ENCODE peak calls at places on chromosome 13, in eight cellular contexts. I is endodermal cell; J is cardiac muscle cell; M is psoas muscle; K is substantia nigra; W is AG04450; Y is CD8-positive, alpha-beta T cell; C is aorta. Q is an unnamed sample.

GRCh38 chr13:114102521-114103288 is 29.7 kb downstream of the RASA3 start:
- DNase-seq in I (peak), J (no peak), M (peak), K (no peak), W (no peak), Y (no peak), C (peak), Q (peak)

GRCh38 chr13:21675095-21676007 is 4.5 kb downstream of the FGF9 start:
- DNase-seq in I (peak), J (peak), M (peak), K (no peak), W (no peak), Y (peak), C (no peak), Q (no peak)

GRCh38 chr13:32426191-32426980 is 1.5 kb downstream of the N4BP2L1 start:
- DNase-seq in I (peak), J (no peak), M (no peak), K (no peak), W (no peak), Y (peak), C (no peak), Q (no peak)

GRCh38 chr13:34076943-34077703 is 259.2 kb downstream of the RFC3 start:
- DNase-seq in I (no peak), J (peak), M (no peak), K (no peak), W (no peak), Y (no peak), C (no peak), Q (no peak)

GRCh38 chr13:46386996-46387851 is at the start of gene RUBCNL:
- DNase-seq in I (peak), J (peak), M (peak), K (peak), W (no peak), Y (no peak), C (peak), Q (peak)

GRCh38 chr13:51803018-51803417 is 945 bp downstream of the DHRS12 start:
- DNase-seq in I (peak), J (no peak), M (no peak), K (no peak), W (no peak), Y (no peak), C (no peak), Q (no peak)

GRCh38 chr13:97435794-97436193 is 1.8 kb downstream of the RAP2A start:
- DNase-seq in I (no peak), J (no peak), M (no peak), K (no peak), W (no peak), Y (no peak), C (no peak), Q (no peak)

GRCh38 chr13:97809576-97809975 is 143.9 kb upstream of the IPO5 start:
- DNase-seq in I (no peak), J (no peak), M (no peak), K (no peak), W (no peak), Y (no peak), C (no peak), Q (no peak)

GRCh38 chr13:100528353-100528752 is 60.2 kb downstream of the GGACT start:
- DNase-seq in I (peak), J (no peak), M (no peak), K (no peak), W (no peak), Y (peak), C (no peak), Q (no peak)

GRCh38 chr13:113059891-113060290 is 45.7 kb upstream of the F7 start:
- DNase-seq in I (no peak), J (no peak), M (no peak), K (no peak), W (no peak), Y (no peak), C (peak), Q (no peak)

GRCh38 chr13:40624338-40624737 is 42.1 kb downstream of the FOXO1 start:
- DNase-seq in I (no peak), J (no peak), M (peak), K (no peak), W (no peak), Y (no peak), C (no peak), Q (no peak)

GRCh38 chr13:82259284-82259683 is 1623.0 kb downstream of the SLITRK1 start:
- DNase-seq in I (no peak), J (no peak), M (no peak), K (no peak), W (no peak), Y (no peak), C (no peak), Q (no peak)

GRCh38 chr13:26749285-26749684 is 11.3 kb downstream of the GPR12 start:
- DNase-seq in I (peak), J (no peak), M (no peak), K (no peak), W (no peak), Y (no peak), C (no peak), Q (no peak)

GRCh38 chr13:74251778-74252519 is 117.7 kb upstream of the KLF12 start:
- DNase-seq in I (no peak), J (no peak), M (no peak), K (no peak), W (no peak), Y (no peak), C (no peak), Q (no peak)

GRCh38 chr13:100235311-100235901 is 146.5 kb downstream of the PCCA start:
- DNase-seq in I (no peak), J (peak), M (no peak), K (no peak), W (no peak), Y (no peak), C (no peak), Q (peak)

GRCh38 chr13:69579351-69579750 is 528.3 kb upstream of the ATXN8OS start:
- DNase-seq in I (no peak), J (peak), M (no peak), K (no peak), W (no peak), Y (no peak), C (no peak), Q (no peak)

GRCh38 chr13:31611214-31611613 is 128.1 kb upstream of the RXFP2 start:
- DNase-seq in I (no peak), J (no peak), M (no peak), K (no peak), W (no peak), Y (no peak), C (no peak), Q (no peak)

DNA sequence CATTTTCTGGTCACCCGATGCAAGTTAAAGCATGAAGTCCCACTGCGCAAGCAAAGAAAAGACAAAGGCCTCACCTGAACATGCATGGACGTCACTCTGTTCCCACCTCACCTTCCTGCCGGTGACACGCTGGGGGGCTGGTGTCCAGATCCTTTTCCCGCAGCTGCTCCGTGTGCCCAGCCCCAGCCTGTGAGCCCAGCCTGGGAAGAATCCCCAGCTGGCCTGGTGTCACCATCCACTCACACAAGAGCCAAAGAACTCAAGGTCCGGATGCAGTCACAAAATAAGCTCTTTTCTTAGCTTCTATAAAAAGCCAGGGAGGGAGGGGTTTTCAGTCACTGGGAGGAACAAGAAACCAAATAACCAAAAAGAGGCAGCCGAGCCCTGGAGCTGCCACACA is 249.9 kb downstream of the COL4A1 start:
- DNase-seq in I (no peak), J (no peak), M (no peak), K (no peak), W (no peak), Y (no peak), C (no peak), Q (no peak)
- H3K27ac ChIP-seq in I (no peak), J (no peak), M (no peak), K (no peak), W (no peak), Y (no peak), C (no peak), Q (no peak)

GRCh38 chr13:48508001-48508400 is 24.9 kb downstream of the RCBTB2 start:
- DNase-seq in I (no peak), J (no peak), M (no peak), K (no peak), W (no peak), Y (no peak), C (no peak), Q (no peak)
- H3K27ac ChIP-seq in I (no peak), J (no peak), M (no peak), K (no peak), W (no peak), Y (no peak), C (no peak), Q (no peak)

DNA sequence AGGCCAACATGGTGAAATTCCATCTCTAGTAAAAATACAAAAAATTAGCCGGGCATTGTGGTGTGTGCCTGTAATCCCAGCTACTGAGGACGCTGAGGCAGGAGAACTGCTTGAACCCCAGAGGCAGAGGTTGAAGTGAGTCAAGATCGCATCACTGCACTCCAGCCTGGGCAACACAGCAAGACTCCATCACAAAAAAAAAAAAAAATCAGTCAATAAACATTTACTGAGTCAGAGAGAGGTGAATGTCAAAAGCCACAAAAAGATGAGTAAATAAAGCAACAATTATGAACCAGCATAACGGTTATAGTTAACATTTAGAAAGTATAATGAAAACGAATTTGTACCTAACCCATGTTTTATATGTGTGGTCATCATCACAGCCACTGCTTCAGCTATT is 23.1 kb downstream of the PSPC1 start:
- DNase-seq in I (no peak), J (no peak), M (no peak), K (no peak), W (no peak), Y (no peak), C (no peak), Q (no peak)
- H3K27ac ChIP-seq in I (no peak), J (no peak), M (no peak), K (no peak), W (no peak), Y (no peak), C (no peak), Q (no peak)

DNA sequence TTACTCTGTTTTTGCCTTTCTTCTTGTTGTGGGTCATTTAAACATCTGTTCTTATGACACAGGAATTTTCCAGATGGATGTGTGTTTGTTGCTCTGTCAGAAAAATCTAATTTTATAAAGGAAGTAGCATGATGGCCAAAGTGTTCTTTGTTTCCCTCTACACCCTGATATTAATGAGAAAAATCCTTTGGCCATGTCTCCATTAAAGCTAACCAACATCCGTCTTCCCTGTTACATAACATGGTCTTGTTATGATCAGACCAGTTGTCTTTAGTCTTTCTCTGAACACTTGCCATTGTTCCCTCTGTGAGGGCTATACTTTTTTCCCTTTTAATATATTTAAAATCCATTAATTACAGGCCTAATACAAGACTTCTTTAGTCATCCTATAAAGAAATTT is 142.2 kb upstream of the SPRY2 start:
- DNase-seq in I (no peak), J (no peak), M (no peak), K (no peak), W (no peak), Y (no peak), C (no peak), Q (no peak)
- H3K27ac ChIP-seq in I (no peak), J (no peak), M (no peak), K (no peak), W (no peak), Y (no peak), C (no peak), Q (no peak)

DNA sequence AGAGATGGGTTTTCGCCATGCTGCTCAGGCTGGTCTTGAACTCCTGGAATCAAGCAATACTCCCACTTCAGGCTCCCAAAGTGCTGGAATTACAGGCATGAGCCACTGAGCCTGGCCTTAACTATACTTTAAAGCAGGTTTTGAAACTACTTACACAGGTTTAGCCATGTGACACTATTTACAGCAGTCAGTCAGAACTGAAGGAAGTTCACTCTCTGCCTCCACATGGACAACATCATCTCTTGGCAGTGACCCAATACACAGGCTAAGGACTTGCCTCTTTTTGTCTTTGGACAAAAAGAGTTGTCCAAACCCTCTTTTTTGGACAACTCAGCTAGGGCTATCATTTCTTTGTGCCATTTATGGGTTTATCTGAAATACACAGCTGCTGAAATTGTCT is 89.0 kb upstream of the CLDN10 start:
- DNase-seq in I (no peak), J (no peak), M (no peak), K (no peak), W (no peak), Y (no peak), C (no peak), Q (no peak)
- H3K27ac ChIP-seq in I (no peak), J (no peak), M (no peak), K (no peak), W (no peak), Y (no peak), C (no peak), Q (no peak)

GRCh38 chr13:44058586-44059238 is 179.0 kb downstream of the LACC1 start:
- DNase-seq in I (no peak), J (no peak), M (no peak), K (no peak), W (no peak), Y (no peak), C (no peak), Q (no peak)

GRCh38 chr13:44061876-44062275 is 182.2 kb downstream of the LACC1 start:
- DNase-seq in I (no peak), J (no peak), M (no peak), K (no peak), W (no peak), Y (no peak), C (no peak), Q (no peak)

GRCh38 chr13:44054525-44054924 is 174.8 kb downstream of the LACC1 start:
- DNase-seq in I (no peak), J (no peak), M (no peak), K (no peak), W (no peak), Y (no peak), C (no peak), Q (no peak)

GRCh38 chr13:44052843-44053607 is 173.3 kb downstream of the LACC1 start:
- DNase-seq in I (peak), J (peak), M (no peak), K (no peak), W (no peak), Y (no peak), C (peak), Q (no peak)

DNA sequence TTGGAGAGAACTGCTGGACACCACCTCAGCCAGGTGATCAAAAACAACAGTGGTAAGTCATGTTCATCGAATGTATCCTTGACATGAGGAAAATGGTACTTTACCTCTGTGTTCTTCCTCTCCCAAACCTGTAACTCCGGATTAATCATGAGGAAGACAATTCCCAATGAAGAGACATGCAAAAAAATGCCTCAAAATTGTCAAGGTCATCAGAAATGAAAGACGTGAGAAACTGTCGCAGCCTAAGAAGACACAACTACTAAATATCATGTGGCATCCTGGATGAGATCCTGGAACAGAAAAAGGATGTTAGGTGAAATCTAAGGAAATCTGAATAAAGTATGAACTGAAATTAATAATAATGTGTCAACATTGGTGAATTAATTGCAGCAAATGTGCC is 178.4 kb downstream of the LACC1 start:
- DNase-seq in I (no peak), J (no peak), M (no peak), K (no peak), W (no peak), Y (no peak), C (no peak), Q (no peak)
- H3K27ac ChIP-seq in I (no peak), J (no peak), M (no peak), K (no peak), W (no peak), Y (no peak), C (no peak), Q (no peak)

GRCh38 chr13:79932556-79932955 is 408.4 kb downstream of the SPRY2 start:
- DNase-seq in I (no peak), J (no peak), M (no peak), K (no peak), W (no peak), Y (no peak), C (no peak), Q (no peak)

GRCh38 chr13:79933389-79933788 is 407.5 kb downstream of the SPRY2 start:
- DNase-seq in I (no peak), J (no peak), M (no peak), K (no peak), W (no peak), Y (no peak), C (no peak), Q (no peak)

GRCh38 chr13:79937311-79938243 is 403.3 kb downstream of the SPRY2 start:
- DNase-seq in I (peak), J (no peak), M (no peak), K (peak), W (no peak), Y (no peak), C (peak), Q (no peak)

GRCh38 chr13:79935121-79935520 is 405.8 kb downstream of the SPRY2 start:
- DNase-seq in I (no peak), J (no peak), M (no peak), K (no peak), W (no peak), Y (no peak), C (no peak), Q (no peak)

GRCh38 chr13:79936368-79937136 is 404.4 kb downstream of the SPRY2 start:
- DNase-seq in I (no peak), J (no peak), M (no peak), K (peak), W (peak), Y (no peak), C (peak), Q (no peak)
- H3K27ac ChIP-seq in I (peak), J (no peak), M (peak), K (peak), W (peak), Y (no peak), C (peak), Q (no peak)

GRCh38 chr13:110779046-110779445 is 65.5 kb downstream of the ING1 start:
- DNase-seq in I (no peak), J (no peak), M (no peak), K (no peak), W (no peak), Y (no peak), C (no peak), Q (no peak)
- H3K27ac ChIP-seq in I (no peak), J (no peak), M (no peak), K (no peak), W (no peak), Y (no peak), C (no peak), Q (no peak)

GRCh38 chr13:102940770-102941169 is 94.9 kb downstream of the ERCC5 start:
- DNase-seq in I (no peak), J (no peak), M (no peak), K (no peak), W (no peak), Y (no peak), C (no peak), Q (no peak)

GRCh38 chr13:102948006-102948405 is 102.2 kb downstream of the ERCC5 start:
- DNase-seq in I (no peak), J (no peak), M (no peak), K (peak), W (no peak), Y (no peak), C (no peak), Q (peak)

GRCh38 chr13:102940143-102940542 is 94.3 kb downstream of the ERCC5 start:
- DNase-seq in I (peak), J (no peak), M (no peak), K (no peak), W (no peak), Y (no peak), C (no peak), Q (peak)

GRCh38 chr13:102944821-102945220 is 99.0 kb downstream of the ERCC5 start:
- DNase-seq in I (no peak), J (no peak), M (no peak), K (no peak), W (no peak), Y (no peak), C (no peak), Q (no peak)

DNA sequence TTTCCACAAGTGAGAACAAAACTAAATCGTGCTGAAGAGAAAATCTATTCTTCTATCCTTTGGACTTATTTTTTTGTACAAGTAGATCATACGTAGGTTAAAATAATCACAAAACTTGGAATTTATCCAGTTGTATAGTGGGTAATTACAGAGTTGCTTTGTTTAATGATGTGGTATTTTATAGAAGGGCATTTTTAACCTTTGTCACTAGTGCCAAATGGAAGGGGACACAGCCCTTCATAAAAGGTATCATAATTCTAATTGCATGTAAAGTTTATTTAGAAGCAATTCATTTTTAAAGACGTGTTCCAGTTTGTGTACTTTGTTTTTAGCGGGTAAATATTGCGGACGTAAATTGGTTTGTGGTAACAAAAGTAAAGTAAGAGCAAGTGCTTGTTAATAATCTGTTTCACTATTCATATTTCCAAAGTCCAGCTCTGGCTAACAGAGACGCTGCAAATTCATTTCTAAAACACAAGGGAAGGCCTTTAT is 99.5 kb downstream of the ERCC5 start:
- DNase-seq in I (no peak), J (no peak), M (no peak), K (no peak), W (no peak), Y (no peak), C (no peak), Q (no peak)
- H3K27ac ChIP-seq in I (no peak), J (no peak), M (no peak), K (no peak), W (no peak), Y (no peak), C (no peak), Q (no peak)

DNA sequence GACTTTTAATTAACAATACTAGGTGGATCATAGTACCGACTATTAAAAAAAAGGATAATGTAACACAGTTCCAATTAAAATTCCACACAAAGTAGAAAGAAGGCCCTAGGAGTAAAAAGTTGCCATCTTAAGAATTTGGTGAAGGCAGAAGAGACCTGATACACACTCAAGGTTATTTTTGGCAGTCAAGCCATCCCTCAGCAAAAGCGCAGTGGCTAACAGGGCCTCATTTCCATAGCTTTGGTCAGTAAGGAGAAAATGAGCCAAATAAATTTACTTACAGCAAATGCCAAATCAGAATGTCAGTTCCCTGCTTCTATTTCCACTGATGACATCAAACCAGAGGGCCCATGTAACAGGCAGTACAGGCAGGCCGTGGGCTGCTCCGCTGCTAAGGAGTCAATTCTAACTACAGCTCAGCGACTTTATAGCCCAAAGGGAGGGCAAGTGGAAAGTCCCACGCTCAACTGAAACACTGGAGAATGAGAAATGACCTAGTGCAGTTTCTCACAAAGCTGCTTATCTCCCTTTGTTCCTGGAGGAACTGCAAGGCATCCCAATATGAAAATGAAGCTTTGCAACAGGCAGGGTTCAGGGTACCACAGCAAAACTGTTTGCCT is 6.3 kb downstream of the ARGLU1 start:
- DNase-seq in I (no peak), J (peak), M (no peak), K (no peak), W (no peak), Y (no peak), C (no peak), Q (no peak)
- H3K27ac ChIP-seq in I (peak), J (peak), M (peak), K (no peak), W (peak), Y (no peak), C (no peak), Q (no peak)

Q was measured in WERI-Rb-1.